ENCODE peak calls at places on chromosomes 12 and 14, in four cellular contexts. F, R, X and O are unnamed samples.

GRCh38 chr12:79766705-79767464 is 76.1 kb upstream of the PAWR start:
- DNase-seq in F (no peak), R (no peak), X (no peak), O (no peak)

GRCh38 chr12:46209165-46209564 is 59.7 kb downstream of the SLC38A1 start:
- DNase-seq in F (no peak), R (no peak), X (no peak), O (no peak)

GRCh38 chr12:122867701-122868461 is 28.0 kb downstream of the VPS37B start:
- DNase-seq in F (no peak), R (peak; percentile 88), X (peak; percentile 48), O (peak; percentile 98)

GRCh38 chr12:89709994-89710872 is 1.6 kb upstream of the ATP2B1 start:
- DNase-seq in F (peak; percentile 55), R (no peak), X (peak; percentile 31), O (peak; percentile 79)

GRCh38 chr14:37566811-37567371 is 28.2 kb downstream of the FOXA1 start:
- DNase-seq in F (no peak), R (no peak), X (no peak), O (no peak)

GRCh38 chr12:56299308-56299852 is 750 bp downstream of the CS start:
- DNase-seq in F (no peak), R (no peak), X (no peak), O (no peak)

GRCh38 chr12:109677323-109677722 is 36.3 kb upstream of the FAM222A start:
- DNase-seq in F (no peak), R (no peak), X (no peak), O (peak; percentile 19)

GRCh38 chr12:84642201-84642600 is 270.4 kb downstream of the SLC6A15 start:
- DNase-seq in F (no peak), R (no peak), X (no peak), O (no peak)

GRCh38 chr14:90491221-90491867 is 94.5 kb downstream of the CALM1 start:
- DNase-seq in F (peak; percentile 82), R (no peak), X (no peak), O (peak; percentile 51)

GRCh38 chr12:9707864-9708808 is 24.8 kb downstream of the CLECL1 start:
- DNase-seq in F (peak; percentile 37), R (no peak), X (peak; percentile 33), O (peak; percentile 44)

GRCh38 chr12:75480469-75480949 is at the start of gene GLIPR1:
- DNase-seq in F (peak; percentile 85), R (no peak), X (peak; percentile 44), O (peak; percentile 50)

GRCh38 chr14:20454645-20455354 is at the start of the genes APEX1 and OSGEP:
- DNase-seq in F (peak; percentile 98), R (peak; percentile 98), X (peak; percentile 98), O (peak; percentile 99)

GRCh38 chr12:69321356-69321755 is 26.8 kb upstream of the LYZ start:
- DNase-seq in F (no peak), R (no peak), X (no peak), O (no peak)

GRCh38 chr14:32453857-32454810 is 125.0 kb downstream of the AKAP6 start:
- DNase-seq in F (no peak), R (no peak), X (no peak), O (no peak)

GRCh38 chr12:26636710-26637328 is 196.2 kb downstream of the ITPR2 start:
- DNase-seq in F (no peak), R (no peak), X (peak; percentile 31), O (no peak)

GRCh38 chr12:116969615-116970575 is 59.1 kb downstream of the FBXW8 start:
- DNase-seq in F (no peak), R (no peak), X (no peak), O (no peak)

GRCh38 chr12:107134558-107134957 is 41.2 kb upstream of the CRY1 start:
- DNase-seq in F (no peak), R (no peak), X (peak; percentile 34), O (no peak)

GRCh38 chr14:75522224-75522764 is at the start of gene BATF:
- DNase-seq in F (no peak), R (no peak), X (no peak), O (no peak)

GRCh38 chr12:5514545-5514944 is 82.6 kb downstream of the NTF3 start:
- DNase-seq in F (no peak), R (no peak), X (no peak), O (no peak)

GRCh38 chr12:11719678-11720099 is 70.2 kb downstream of the ETV6 start:
- DNase-seq in F (no peak), R (no peak), X (no peak), O (peak; percentile 64)

GRCh38 chr12:108615918-108616317 is 17.8 kb downstream of the SELPLG start:
- DNase-seq in F (no peak), R (no peak), X (no peak), O (no peak)

GRCh38 chr12:100987552-100988277 is 193.1 kb downstream of the ANO4 start:
- DNase-seq in F (no peak), R (no peak), X (peak; percentile 21), O (peak; percentile 19)

GRCh38 chr14:101028971-101029667 is 125.6 kb upstream of the RTL1 start:
- DNase-seq in F (no peak), R (peak; percentile 18), X (no peak), O (no peak)

GRCh38 chr14:35406811-35407630 is 2.5 kb upstream of the NFKBIA start:
- DNase-seq in F (peak; percentile 59), R (no peak), X (peak; percentile 86), O (no peak)

GRCh38 chr12:56020437-56021189 is at the start of gene IKZF4:
- DNase-seq in F (peak; percentile 82), R (no peak), X (no peak), O (no peak)

GRCh38 chr12:39435531-39435930 is 7.4 kb downstream of the KIF21A start:
- DNase-seq in F (no peak), R (no peak), X (no peak), O (no peak)

GRCh38 chr14:51369814-51370213 is 129.8 kb downstream of the TMX1 start:
- DNase-seq in F (no peak), R (no peak), X (no peak), O (no peak)

GRCh38 chr12:92649511-92650227 is 53.1 kb upstream of the PLEKHG7 start:
- DNase-seq in F (peak; percentile 67), R (no peak), X (peak; percentile 72), O (peak; percentile 70)

GRCh38 chr12:52914722-52915121 is 9.8 kb upstream of the KRT8 start:
- DNase-seq in F (no peak), R (no peak), X (no peak), O (no peak)

GRCh38 chr12:108046633-108047032 is 82.5 kb upstream of the WSCD2 start:
- DNase-seq in F (no peak), R (no peak), X (no peak), O (no peak)

GRCh38 chr14:38420045-38420444 is 164.2 kb upstream of the CLEC14A start:
- DNase-seq in F (no peak), R (no peak), X (no peak), O (no peak)

GRCh38 chr12:76762556-76762955 is 1.4 kb upstream of the ZDHHC17 start:
- DNase-seq in F (no peak), R (no peak), X (no peak), O (no peak)

GRCh38 chr12:54016051-54016450 is 7.3 kb downstream of the HOXC8 start:
- DNase-seq in F (no peak), R (no peak), X (no peak), O (no peak)

GRCh38 chr12:54018608-54018984 is 9.6 kb upstream of the HOXC6 start:
- DNase-seq in F (no peak), R (peak; percentile 51), X (peak; percentile 39), O (no peak)

GRCh38 chr12:54016478-54016964 is 7.7 kb downstream of the HOXC8 start:
- DNase-seq in F (peak; percentile 49), R (peak; percentile 51), X (peak; percentile 78), O (no peak)

GRCh38 chr12:54017845-54018607 is 9.2 kb downstream of the HOXC8 start:
- DNase-seq in F (peak; percentile 62), R (peak; percentile 75), X (peak; percentile 92), O (peak; percentile 68)

DNA sequence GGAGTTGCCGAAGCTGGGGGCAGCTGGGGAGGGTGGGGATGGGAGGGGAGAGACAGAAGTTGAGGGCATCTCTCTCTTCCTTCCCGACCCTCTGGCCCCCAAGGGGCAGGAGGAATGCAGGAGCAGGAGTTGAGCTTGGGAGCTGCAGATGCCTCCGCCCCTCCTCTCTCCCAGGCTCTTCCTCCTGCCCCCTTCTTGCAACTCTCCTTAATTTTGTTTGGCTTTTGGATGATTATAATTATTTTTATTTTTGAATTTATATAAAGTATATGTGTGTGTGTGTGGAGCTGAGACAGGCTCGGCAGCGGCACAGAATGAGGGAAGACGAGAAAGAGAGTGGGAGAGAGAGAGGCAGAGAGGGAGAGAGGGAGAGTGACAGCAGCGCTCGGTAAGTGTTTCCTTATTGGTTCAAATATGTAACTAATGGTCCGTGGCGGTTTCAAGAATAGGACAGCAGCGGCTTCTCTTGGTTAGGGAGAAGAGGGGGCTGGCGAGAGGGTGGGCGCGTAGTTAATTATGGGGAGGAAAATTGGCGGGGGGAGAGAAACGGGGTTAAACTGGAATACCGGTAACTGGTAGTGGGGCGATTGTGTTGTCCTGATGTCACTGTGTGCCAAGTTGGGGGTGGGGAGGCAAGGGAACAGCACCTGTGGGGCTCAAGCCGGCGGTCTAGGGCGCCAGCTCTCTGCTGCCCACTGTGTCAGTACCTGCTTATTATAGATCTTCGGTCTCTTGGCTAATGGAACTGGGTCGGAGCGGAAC is 8.4 kb downstream of the HOXC8 start:
- DNase-seq in F (no peak), R (no peak), X (peak; percentile 83), O (no peak)
- TF ChIP-seq POLR2A in F (no peak), R (no peak), X (peak; percentile 17), O (no peak)

GRCh38 chr14:104442107-104442551 is 137.4 kb upstream of the C14orf180 start:
- DNase-seq in F (no peak), R (no peak), X (no peak), O (peak; percentile 37)

GRCh38 chr14:104444159-104445030 is 135.2 kb upstream of the C14orf180 start:
- DNase-seq in F (no peak), R (no peak), X (no peak), O (no peak)

GRCh38 chr14:104443391-104444158 is 136.0 kb upstream of the C14orf180 start:
- DNase-seq in F (no peak), R (no peak), X (no peak), O (peak; percentile 31)

GRCh38 chr14:104441275-104442106 is 138.1 kb upstream of the C14orf180 start:
- DNase-seq in F (no peak), R (no peak), X (no peak), O (no peak)

GRCh38 chr14:104442611-104443390 is 136.8 kb upstream of the C14orf180 start:
- DNase-seq in F (no peak), R (no peak), X (no peak), O (no peak)
- H3K9me3 ChIP-seq in F (no peaks in the 10 kb centered on the region), R (no peaks in the 10 kb centered on the region), X (peaks cover 3% of the 10 kb centered on the region), O (no peaks in the 10 kb centered on the region)

GRCh38 chr14:22920697-22921096 is 1.7 kb upstream of the RBM23 start:
- DNase-seq in F (no peak), R (no peak), X (no peak), O (no peak)
- TF ChIP-seq POLR2A in F (no peak), R (no peak), X (no peak), O (no peak)

DNA sequence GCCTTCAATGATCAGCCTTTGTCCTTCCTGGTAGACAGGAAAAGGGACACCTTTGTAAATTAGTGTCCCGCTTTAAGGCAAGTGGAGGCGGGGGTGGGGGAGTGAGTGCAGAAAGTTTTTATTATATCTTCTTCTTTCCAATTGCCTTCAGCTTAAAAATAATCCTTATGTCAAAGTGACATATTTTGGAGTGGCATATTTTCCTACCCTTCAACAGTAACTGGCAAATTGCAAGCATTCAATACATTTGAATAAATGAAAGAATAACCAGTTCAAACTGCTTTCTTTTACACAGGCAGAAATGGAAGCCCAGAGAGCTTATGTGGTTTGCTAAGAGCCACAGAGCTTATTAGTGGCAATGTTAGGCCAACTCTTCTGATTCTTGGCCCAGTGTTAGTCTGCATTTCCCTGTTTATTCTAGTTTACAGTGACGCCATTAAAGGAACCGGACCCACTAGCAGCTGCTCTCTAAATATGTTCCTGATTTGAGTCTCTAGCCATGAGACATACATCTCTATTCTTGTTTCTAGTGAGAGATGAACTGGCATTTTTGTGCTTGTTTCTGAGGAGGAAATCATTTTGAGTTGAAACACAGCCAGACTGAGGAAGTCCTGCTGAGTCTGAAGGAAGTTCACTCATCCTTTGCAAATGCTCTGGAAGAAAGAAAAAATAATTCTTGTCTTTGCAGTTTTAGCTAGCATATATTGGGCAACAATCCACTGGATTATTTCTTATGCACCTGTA is 468.7 kb downstream of the NOVA1 start:
- DNase-seq in F (no peak), R (no peak), X (no peak), O (no peak)
- H3K9me3 ChIP-seq in F (no peaks in the 10 kb centered on the region), R (no peaks in the 10 kb centered on the region), X (no peaks in the 10 kb centered on the region), O (no peaks in the 10 kb centered on the region)